ENCODE peak calls at places on chromosome X, in eight cellular contexts. K, B, M, X, R, D, S and V are unnamed samples.

GRCh38 chrX:46072776-46073175 is 472.4 kb downstream of the ZNF674 start:
- DNase-seq in K (no peak), B (no peak), M (no peak), X (no peak), R (no peak), D (no peak), S (no peak), V (no peak)

GRCh38 chrX:17038277-17038676 is 91.8 kb downstream of the REPS2 start:
- DNase-seq in K (no peak), B (no peak), M (no peak), X (no peak), R (no peak), D (no peak), S (no peak), V (no peak)

GRCh38 chrX:2696698-2697215 is 5.7 kb downstream of the CD99 start:
- DNase-seq in K (peak; percentile 71), B (no peak), M (no peak), X (no peak), R (no peak), D (no peak), S (peak; percentile 89), V (no peak)

GRCh38 chrX:18929775-18930174 is 54.1 kb downstream of the PHKA2 start:
- DNase-seq in K (no peak), B (no peak), M (no peak), X (no peak), R (no peak), D (no peak), S (no peak), V (no peak)

GRCh38 chrX:117985241-117985640 is 131.4 kb downstream of the KLHL13 start:
- DNase-seq in K (no peak), B (no peak), M (no peak), X (no peak), R (no peak), D (no peak), S (no peak), V (no peak)

GRCh38 chrX:43958529-43958928 is 14.7 kb downstream of the NDP start:
- DNase-seq in K (no peak), B (peak; percentile 6), M (no peak), X (no peak), R (no peak), D (peak; percentile 21), S (peak; percentile 47), V (no peak)

GRCh38 chrX:130012683-130013082 is 30.2 kb downstream of the BCORL1 start:
- DNase-seq in K (peak; percentile 61), B (no peak), M (no peak), X (no peak), R (no peak), D (no peak), S (no peak), V (no peak)

GRCh38 chrX:153455571-153455970 is 9.7 kb upstream of the TREX2 start:
- DNase-seq in K (no peak), B (no peak), M (no peak), X (peak; percentile 31), R (no peak), D (no peak), S (no peak), V (no peak)

GRCh38 chrX:151790421-151791160 is 56.0 kb downstream of the CNGA2 start:
- DNase-seq in K (no peak), B (no peak), M (no peak), X (no peak), R (no peak), D (no peak), S (no peak), V (no peak)

GRCh38 chrX:151796576-151796975 is 62.0 kb downstream of the CNGA2 start:
- DNase-seq in K (no peak), B (no peak), M (no peak), X (no peak), R (no peak), D (no peak), S (no peak), V (no peak)

GRCh38 chrX:151792505-151792904 is 58.0 kb downstream of the CNGA2 start:
- DNase-seq in K (no peak), B (no peak), M (no peak), X (no peak), R (no peak), D (no peak), S (no peak), V (no peak)

GRCh38 chrX:151791961-151792360 is 57.4 kb downstream of the CNGA2 start:
- DNase-seq in K (no peak), B (no peak), M (no peak), X (no peak), R (no peak), D (no peak), S (no peak), V (no peak)

DNA sequence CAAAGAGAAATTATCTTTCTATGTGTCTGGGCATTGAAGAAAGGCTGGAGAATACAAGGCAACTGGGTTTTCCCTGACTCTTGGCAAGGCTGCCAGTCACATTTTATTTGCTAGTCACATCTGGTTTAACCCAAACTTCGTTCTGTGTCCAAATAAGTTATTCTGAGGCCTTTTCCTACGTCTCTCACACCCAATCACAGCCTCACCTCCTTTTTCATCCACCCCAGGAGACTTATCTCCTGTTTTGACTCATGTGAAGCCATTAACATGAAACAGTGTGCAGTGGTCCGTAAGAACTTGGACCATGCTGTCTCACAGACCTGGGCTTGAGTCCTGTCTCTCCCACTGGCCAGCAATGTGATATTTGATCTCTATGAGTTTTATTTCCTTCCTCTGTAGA is 59.3 kb downstream of the CNGA2 start:
- DNase-seq in K (no peak), B (no peak), M (no peak), X (no peak), R (no peak), D (no peak), S (no peak), V (no peak)
- H3K27me3 ChIP-seq in K (no peaks in the 10 kb centered on the region), B (no peaks in the 10 kb centered on the region), M (no peaks in the 10 kb centered on the region), X (no peaks in the 10 kb centered on the region), R (no peaks in the 10 kb centered on the region), D (no peaks in the 10 kb centered on the region), S (no peaks in the 10 kb centered on the region), V (no peaks in the 10 kb centered on the region)

GRCh38 chrX:55119271-55119670 is 30.5 kb downstream of the PAGE2 start:
- DNase-seq in K (no peak), B (no peak), M (no peak), X (no peak), R (no peak), D (no peak), S (no peak), V (no peak)

GRCh38 chrX:55120767-55121358 is 32.0 kb downstream of the PAGE2 start:
- DNase-seq in K (no peak), B (no peak), M (no peak), X (no peak), R (no peak), D (no peak), S (no peak), V (no peak)

GRCh38 chrX:55118574-55118973 is 29.8 kb downstream of the PAGE2 start:
- DNase-seq in K (no peak), B (no peak), M (no peak), X (no peak), R (no peak), D (no peak), S (no peak), V (no peak)

DNA sequence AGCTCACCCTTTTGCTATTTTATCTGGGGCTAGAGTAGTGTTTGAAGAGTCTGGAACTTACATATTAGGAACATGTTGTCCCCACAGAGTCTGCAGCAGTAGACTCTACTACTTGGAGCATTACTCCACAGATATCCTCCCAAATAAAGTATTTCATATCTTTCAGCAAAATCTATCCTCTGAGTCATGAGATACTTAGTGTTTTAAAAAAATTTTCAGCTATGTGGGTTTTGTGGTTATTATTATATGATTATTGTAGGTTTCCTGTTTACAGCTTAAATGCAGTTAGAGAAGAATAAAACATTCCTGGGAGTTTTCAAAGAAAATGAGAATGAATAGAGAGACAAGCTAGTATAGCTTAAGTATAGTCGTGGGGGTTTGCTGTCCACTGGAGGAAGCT is 30.9 kb downstream of the PAGE2 start:
- DNase-seq in K (no peak), B (no peak), M (no peak), X (no peak), R (no peak), D (no peak), S (no peak), V (no peak)
- H3K27me3 ChIP-seq in K (peaks cover 24% of the 10 kb centered on the region), B (peaks cover 5% of the 10 kb centered on the region), M (no peaks in the 10 kb centered on the region), X (no peaks in the 10 kb centered on the region), R (no peaks in the 10 kb centered on the region), D (no peaks in the 10 kb centered on the region), S (no peaks in the 10 kb centered on the region), V (no peaks in the 10 kb centered on the region)

GRCh38 chrX:105821471-105822081 is 763 bp upstream of the NRK start:
- DNase-seq in K (peak; percentile 55), B (no peak), M (no peak), X (peak; percentile 39), R (peak; percentile 38), D (no peak), S (no peak), V (peak; percentile 24)

GRCh38 chrX:105823092-105823454 is 734 bp downstream of the NRK start:
- DNase-seq in K (peak; percentile 29), B (no peak), M (no peak), X (no peak), R (no peak), D (no peak), S (peak; percentile 13), V (no peak)

GRCh38 chrX:105822138-105823091 is at the start of gene NRK:
- DNase-seq in K (peak; percentile 60), B (no peak), M (peak; percentile 22), X (peak; percentile 63), R (no peak), D (peak; percentile 34), S (no peak), V (peak; percentile 77)

GRCh38 chrX:105816517-105816916 is 5.8 kb upstream of the NRK start:
- DNase-seq in K (no peak), B (no peak), M (no peak), X (no peak), R (no peak), D (no peak), S (no peak), V (no peak)

GRCh38 chrX:105820247-105820646 is 2.1 kb upstream of the NRK start:
- DNase-seq in K (no peak), B (no peak), M (no peak), X (no peak), R (no peak), D (no peak), S (no peak), V (no peak)
- H3K27me3 ChIP-seq in K (peaks cover 48% of the 10 kb centered on the region), B (peaks cover 9% of the 10 kb centered on the region), M (peaks cover 45% of the 10 kb centered on the region), X (no peaks in the 10 kb centered on the region), R (peaks cover 7% of the 10 kb centered on the region), D (no peaks in the 10 kb centered on the region), S (no peaks in the 10 kb centered on the region), V (no peaks in the 10 kb centered on the region)

GRCh38 chrX:68897118-68897517 is 68.3 kb downstream of the EFNB1 start:
- DNase-seq in K (peak; percentile 27), B (no peak), M (no peak), X (no peak), R (no peak), D (no peak), S (no peak), V (no peak)

GRCh38 chrX:68894513-68895338 is 65.9 kb downstream of the EFNB1 start:
- DNase-seq in K (peak; percentile 86), B (no peak), M (peak; percentile 62), X (peak; percentile 77), R (peak; percentile 67), D (peak; percentile 78), S (no peak), V (peak; percentile 44)

GRCh38 chrX:68895339-68896250 is 66.8 kb downstream of the EFNB1 start:
- DNase-seq in K (peak; percentile 68), B (no peak), M (no peak), X (peak; percentile 71), R (peak; percentile 51), D (peak; percentile 38), S (no peak), V (peak; percentile 53)

GRCh38 chrX:68897546-68897945 is 68.7 kb downstream of the EFNB1 start:
- DNase-seq in K (peak; percentile 50), B (no peak), M (no peak), X (no peak), R (no peak), D (no peak), S (no peak), V (no peak)

DNA sequence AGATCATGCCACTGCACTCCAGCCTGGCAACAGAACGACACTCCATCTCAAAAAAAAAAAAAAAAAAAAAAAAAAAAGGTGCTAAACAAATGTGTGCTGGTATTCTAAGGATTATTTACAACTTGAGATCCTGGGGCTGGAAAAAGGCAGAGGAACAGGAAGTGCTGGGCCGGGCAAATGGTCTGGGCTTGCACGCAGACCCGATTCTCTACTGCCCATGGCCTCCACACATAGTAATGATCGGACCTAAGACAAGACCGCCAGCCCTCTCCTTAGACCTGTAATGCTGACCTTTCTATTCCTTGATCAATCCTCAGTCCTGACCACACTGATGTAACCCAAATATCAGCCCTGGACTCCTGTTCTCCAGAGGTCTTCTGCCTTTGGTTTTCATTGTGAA is 67.8 kb downstream of the EFNB1 start:
- DNase-seq in K (peak; percentile 33), B (no peak), M (no peak), X (no peak), R (no peak), D (no peak), S (no peak), V (no peak)
- H3K27me3 ChIP-seq in K (peaks cover 11% of the 10 kb centered on the region), B (no peaks in the 10 kb centered on the region), M (no peaks in the 10 kb centered on the region), X (no peaks in the 10 kb centered on the region), R (no peaks in the 10 kb centered on the region), D (no peaks in the 10 kb centered on the region), S (no peaks in the 10 kb centered on the region), V (no peaks in the 10 kb centered on the region)